ENCODE peak calls at places on chromosome 15, in six cellular contexts. K is Daoy; Q is neuronal stem cell; A is CD4-positive, alpha-beta T cell; J is KG1; U is AG09309. D is an unnamed sample.

GRCh38 chr15:74790080-74790916 is 8.4 kb downstream of the CSK start:
- DNase-seq in Q (no peak), U (no peak), J (peak; percentile 79), A (no peak), K (peak; percentile 96), D (peak; percentile 94)

GRCh38 chr15:41827290-41827879 is 507 bp upstream of the JMJD7 start:
- DNase-seq in J (no peak), K (peak; percentile 26), U (no peak), Q (peak; percentile 24), A (no peak), D (no peak)

GRCh38 chr15:63502843-63503738 is 1.3 kb upstream of the USP3 start:
- DNase-seq in Q (no peak), K (peak; percentile 90), A (no peak), J (peak; percentile 74), U (peak; percentile 93), D (peak; percentile 92)

GRCh38 chr15:94586099-94586498 is 354.7 kb downstream of the MCTP2 start:
- DNase-seq in J (no peak), Q (no peak), A (no peak), K (no peak), U (no peak), D (no peak)

GRCh38 chr15:62975515-62975914 is 67.0 kb upstream of the TPM1 start:
- DNase-seq in A (no peak), Q (no peak), K (peak; percentile 34), U (no peak), J (no peak), D (no peak)

GRCh38 chr15:60797444-60798040 is 318.6 kb upstream of the ICE2 start:
- DNase-seq in J (no peak), U (no peak), Q (no peak), K (no peak), A (no peak), D (no peak)

GRCh38 chr15:68330911-68331310 is 53.4 kb downstream of the FEM1B start:
- DNase-seq in J (no peak), U (no peak), A (no peak), Q (no peak), K (no peak), D (no peak)

GRCh38 chr15:98503970-98504369 is 144.4 kb upstream of the IGF1R start:
- DNase-seq in A (no peak), K (no peak), J (peak; percentile 45), U (peak; percentile 54), Q (no peak), D (no peak)

GRCh38 chr15:84908564-84908963 is 24.1 kb downstream of the SLC28A1 start:
- DNase-seq in A (no peak), Q (no peak), U (no peak), J (no peak), K (no peak), D (no peak)

GRCh38 chr15:79179108-79179561 is 88.6 kb upstream of the RASGRF1 start:
- DNase-seq in J (no peak), U (no peak), A (no peak), Q (no peak), K (peak; percentile 88), D (no peak)

GRCh38 chr15:40115670-40116093 is 7.0 kb upstream of the BMF start:
- DNase-seq in A (no peak), K (peak; percentile 44), Q (no peak), U (no peak), J (peak; percentile 77), D (peak; percentile 82)

GRCh38 chr15:48370460-48370859 is 39.2 kb downstream of the DUT start:
- DNase-seq in Q (no peak), J (no peak), K (peak; percentile 91), U (peak; percentile 92), A (no peak), D (no peak)

GRCh38 chr15:97961067-97961954 is 808 bp downstream of the ARRDC4 start:
- DNase-seq in A (no peak), U (no peak), K (peak; percentile 30), Q (peak; percentile 9), J (no peak), D (peak; percentile 75)

GRCh38 chr15:89964555-89964954 is 36.6 kb upstream of the ZNF710 start:
- DNase-seq in U (no peak), Q (no peak), K (no peak), J (no peak), A (no peak), D (no peak)

GRCh38 chr15:87609909-87610308 is 646.6 kb downstream of the NTRK3 start:
- DNase-seq in U (no peak), K (peak; percentile 6), J (no peak), Q (no peak), A (no peak), D (no peak)

GRCh38 chr15:82646250-82647044 is 716 bp downstream of the CPEB1 start:
- DNase-seq in A (no peak), Q (no peak), J (no peak), U (no peak), K (peak; percentile 46), D (no peak)

GRCh38 chr15:78105541-78106241 is 13.3 kb downstream of the SH2D7 start:
- DNase-seq in K (no peak), U (no peak), A (no peak), Q (no peak), J (no peak), D (peak; percentile 64)

GRCh38 chr15:73924258-73924921 is 1.9 kb upstream of the LOXL1 start:
- DNase-seq in J (no peak), U (peak; percentile 50), A (no peak), Q (no peak), K (peak; percentile 90), D (peak; percentile 87)

GRCh38 chr15:70111203-70112017 is 13.7 kb upstream of the TLE3 start:
- DNase-seq in U (peak; percentile 39), K (peak; percentile 87), A (no peak), Q (peak; percentile 93), J (peak; percentile 36), D (peak; percentile 79)

GRCh38 chr15:35979608-35980007 is 433.6 kb upstream of the DPH6 start:
- DNase-seq in Q (no peak), J (no peak), A (no peak), U (no peak), K (peak; percentile 16), D (no peak)

GRCh38 chr15:101492752-101493692 is 3.5 kb upstream of the PCSK6 start:
- DNase-seq in Q (no peak), A (no peak), U (no peak), J (no peak), K (no peak), D (no peak)

D was measured in aorta.